ENCODE peak calls at places on chromosomes 5 and 9, in five cellular contexts. O is endothelial cell of umbilical vein, K is body of pancreas, Q is A549, D is spleen. R is an unnamed sample.

GRCh38 chr9:95102001-95102433 is 215.5 kb downstream of the FANCC start:
- DNase-seq in Q (no peak), O (no peak), K (no peak), D (no peak), R (no peak)

GRCh38 chr9:136995772-136996308 is 528 bp downstream of the CLIC3 start:
- DNase-seq in K (no peak), Q (no peak), O (peak), D (no peak), R (peak)

GRCh38 chr5:95261369-95262175 is 23.3 kb downstream of the MCTP1 start:
- DNase-seq in Q (peak), O (peak), K (peak), D (no peak), R (no peak)

GRCh38 chr5:6356578-6357164 is 21.7 kb downstream of the MED10 start:
- DNase-seq in Q (no peak), D (no peak), O (no peak), K (no peak), R (no peak)

GRCh38 chr9:131546336-131547084 is 1.2 kb downstream of the PRRT1B start:
- DNase-seq in Q (no peak), O (peak), K (no peak), D (no peak), R (no peak)

GRCh38 chr9:76618762-76619161 is 145.5 kb upstream of the PCA3 start:
- DNase-seq in Q (no peak), O (no peak), K (no peak), D (no peak), R (no peak)

GRCh38 chr5:60487885-60488425 is 212.0 kb downstream of the DEPDC1B start:
- DNase-seq in D (no peak), K (peak), Q (peak), O (no peak), R (no peak)

GRCh38 chr5:110865400-110866094 is 126.7 kb downstream of the SLC25A46 start:
- DNase-seq in D (no peak), O (peak), K (no peak), Q (peak), R (peak)

GRCh38 chr5:96924016-96924443 is 11.8 kb upstream of the LNPEP start:
- DNase-seq in K (no peak), Q (no peak), O (peak), D (no peak), R (no peak)

GRCh38 chr5:35377653-35378052 is 147.4 kb upstream of the PRLR start:
- DNase-seq in K (no peak), O (no peak), D (no peak), Q (no peak), R (no peak)

GRCh38 chr5:33261305-33261704 is 179.5 kb upstream of the TARS1 start:
- DNase-seq in Q (no peak), O (peak), D (no peak), K (no peak), R (no peak)

GRCh38 chr9:107127608-107128007 is 155.5 kb upstream of the RAD23B start:
- DNase-seq in Q (peak), D (no peak), K (no peak), O (no peak), R (no peak)

GRCh38 chr5:77012601-77013000 is 17.6 kb upstream of the AGGF1 start:
- DNase-seq in K (no peak), Q (peak), O (no peak), D (no peak), R (no peak)

GRCh38 chr9:88425538-88425950 is 37.3 kb downstream of the SPIN1 start:
- DNase-seq in O (no peak), D (no peak), Q (peak), K (peak), R (no peak)

GRCh38 chr9:114446036-114446435 is 58.3 kb upstream of the AKNA start:
- DNase-seq in D (no peak), K (no peak), O (peak), Q (no peak), R (no peak)

GRCh38 chr9:99335280-99335679 is 113.2 kb downstream of the SEC61B start:
- DNase-seq in D (no peak), O (peak), K (no peak), Q (no peak), R (no peak)

GRCh38 chr5:79111960-79112702 is 522 bp downstream of the BHMT start:
- DNase-seq in O (no peak), Q (no peak), D (no peak), K (no peak), R (no peak)

GRCh38 chr5:53423724-53424123 is 56.7 kb upstream of the FST start:
- DNase-seq in D (no peak), K (no peak), O (no peak), Q (no peak), R (no peak)

GRCh38 chr5:28766565-28767158 is 1728.3 kb upstream of the CDH9 start:
- DNase-seq in O (peak), Q (peak), K (no peak), D (no peak), R (no peak)

GRCh38 chr9:108663381-108663876 is 192.4 kb downstream of the ACTL7B start:
- DNase-seq in O (no peak), D (no peak), Q (no peak), K (no peak), R (no peak)

GRCh38 chr5:83608122-83608521 is 112.5 kb downstream of the HAPLN1 start:
- DNase-seq in O (peak), D (no peak), K (peak), Q (peak), R (peak)

GRCh38 chr5:54093081-54093492 is 217.3 kb downstream of the ARL15 start:
- DNase-seq in O (no peak), Q (no peak), D (no peak), K (no peak), R (no peak)

GRCh38 chr5:150486402-150487198 is 21.3 kb upstream of the NDST1 start:
- DNase-seq in D (peak), O (peak), Q (peak), K (peak), R (no peak)

GRCh38 chr5:72834919-72835318 is 18.5 kb downstream of the TNPO1 start:
- DNase-seq in O (no peak), D (no peak), Q (no peak), K (no peak), R (no peak)

GRCh38 chr9:131597246-131597645 is 51.9 kb downstream of the PRRT1B start:
- DNase-seq in D (no peak), Q (no peak), K (no peak), O (no peak), R (no peak)

GRCh38 chr5:15834596-15835245 is 334.7 kb downstream of the FBXL7 start:
- DNase-seq in D (no peak), K (no peak), O (peak), Q (peak), R (peak)

GRCh38 chr5:147387109-147387508 is 122.8 kb downstream of the DPYSL3 start:
- DNase-seq in O (no peak), K (no peak), D (no peak), Q (no peak), R (no peak)

GRCh38 chr5:147390654-147391053 is 119.2 kb downstream of the DPYSL3 start:
- DNase-seq in Q (no peak), D (no peak), O (no peak), K (no peak), R (no peak)

GRCh38 chr5:147391781-147392180 is 118.1 kb downstream of the DPYSL3 start:
- DNase-seq in D (no peak), K (peak), O (peak), Q (peak), R (peak)

GRCh38 chr5:147384346-147385193 is 125.3 kb downstream of the DPYSL3 start:
- DNase-seq in D (no peak), O (no peak), K (no peak), Q (no peak), R (no peak)

GRCh38 chr5:147388171-147388977 is 121.5 kb downstream of the DPYSL3 start:
- DNase-seq in O (no peak), D (no peak), K (no peak), Q (no peak), R (no peak)
- TF ChIP-seq POLR2A in O (no peak), D (no peak), K (no peak), Q (no peak), R (no peak)

GRCh38 chr9:27572918-27573698 is at the start of gene C9orf72:
- DNase-seq in D (peak), O (peak), K (no peak), Q (no peak), R (peak)

GRCh38 chr9:27572036-27572435 is 1.2 kb downstream of the C9orf72 start:
- DNase-seq in D (no peak), Q (no peak), K (peak), O (no peak), R (no peak)

GRCh38 chr9:27569406-27569805 is 3.9 kb downstream of the C9orf72 start:
- DNase-seq in O (no peak), K (no peak), Q (no peak), D (no peak), R (no peak)

GRCh38 chr9:27572566-27572917 is 739 bp downstream of the C9orf72 start:
- DNase-seq in Q (peak), D (no peak), K (peak), O (no peak), R (no peak)

DNA sequence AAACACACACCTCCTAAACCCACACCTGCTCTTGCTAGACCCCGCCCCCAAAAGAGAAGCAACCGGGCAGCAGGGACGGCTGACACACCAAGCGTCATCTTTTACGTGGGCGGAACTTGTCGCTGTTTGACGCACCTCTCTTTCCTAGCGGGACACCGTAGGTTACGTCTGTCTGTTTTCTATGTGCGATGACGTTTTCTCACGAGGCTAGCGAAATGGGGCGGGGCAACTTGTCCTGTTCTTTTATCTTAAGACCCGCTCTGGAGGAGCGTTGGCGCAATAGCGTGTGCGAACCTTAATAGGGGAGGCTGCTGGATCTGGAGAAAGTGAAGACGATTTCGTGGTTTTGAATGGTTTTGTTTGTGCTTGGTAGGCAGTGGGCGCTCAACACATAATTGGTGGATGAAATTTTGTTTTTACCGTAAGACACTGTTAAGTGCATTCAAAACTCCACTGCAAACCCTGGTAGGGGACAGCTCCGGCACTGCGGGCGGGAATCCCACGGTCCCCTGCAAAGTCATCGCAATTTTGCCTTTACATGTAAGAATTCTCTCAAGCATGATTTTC is 501 bp upstream of the C9orf72 start:
- DNase-seq in K (peak), D (peak), O (peak), Q (peak), R (peak)
- TF ChIP-seq POLR2A in K (peak), D (peak), O (no peak), Q (no peak), R (no peak)

GRCh38 chr5:141994737-141995136 is 18.1 kb downstream of the GNPDA1 start:
- DNase-seq in Q (no peak), K (no peak), D (no peak), O (no peak), R (no peak)
- TF ChIP-seq POLR2A in Q (no peak), K (no peak), D (no peak), O (no peak), R (no peak)

DNA sequence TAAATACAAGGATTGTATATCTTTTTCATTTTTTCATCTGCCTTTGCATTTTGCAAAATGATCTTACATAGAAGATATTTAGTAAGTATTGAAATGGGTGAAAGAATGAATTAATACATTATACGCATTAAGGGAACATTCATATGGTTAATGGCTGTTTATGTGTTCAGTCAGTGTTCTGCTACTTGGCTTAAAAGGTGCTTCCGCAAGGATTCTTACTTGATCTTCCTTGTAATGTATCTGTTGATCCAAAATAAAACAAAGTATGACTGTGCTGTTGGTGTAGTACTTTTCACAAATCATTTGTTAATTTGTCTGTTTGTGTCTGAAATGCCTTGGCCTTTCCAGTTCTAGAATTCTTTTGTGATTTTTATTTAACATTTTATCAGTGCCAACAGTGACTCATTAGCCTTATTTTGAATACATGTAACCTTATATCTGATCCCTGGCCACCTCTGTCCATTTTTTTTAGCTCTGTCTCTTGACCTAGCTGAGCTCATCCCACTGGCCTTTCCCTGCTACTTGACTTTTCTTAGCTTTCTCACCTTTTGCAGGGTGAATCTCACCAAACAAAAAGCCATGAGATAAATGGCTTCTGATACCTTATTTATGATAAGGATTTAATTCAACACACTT is 340.1 kb downstream of the KDM4C start:
- DNase-seq in O (peak), K (no peak), D (no peak), Q (no peak), R (no peak)
- TF ChIP-seq POLR2A in O (no peak), K (no peak), D (no peak), Q (no peak), R (no peak)

GRCh38 chr5:139695183-139695573 is 47.0 kb downstream of the CXXC5 start:
- DNase-seq in Q (no peak), O (no peak), D (no peak), K (no peak), R (no peak)

GRCh38 chr5:139698461-139699146 is 50.5 kb downstream of the CXXC5 start:
- DNase-seq in Q (no peak), K (peak), D (peak), O (peak), R (no peak)

GRCh38 chr5:139696167-139696893 is 48.2 kb downstream of the CXXC5 start:
- DNase-seq in O (no peak), D (peak), Q (no peak), K (no peak), R (no peak)

GRCh38 chr5:139699352-139699751 is 51.2 kb downstream of the CXXC5 start:
- DNase-seq in D (no peak), O (no peak), Q (no peak), K (no peak), R (no peak)

DNA sequence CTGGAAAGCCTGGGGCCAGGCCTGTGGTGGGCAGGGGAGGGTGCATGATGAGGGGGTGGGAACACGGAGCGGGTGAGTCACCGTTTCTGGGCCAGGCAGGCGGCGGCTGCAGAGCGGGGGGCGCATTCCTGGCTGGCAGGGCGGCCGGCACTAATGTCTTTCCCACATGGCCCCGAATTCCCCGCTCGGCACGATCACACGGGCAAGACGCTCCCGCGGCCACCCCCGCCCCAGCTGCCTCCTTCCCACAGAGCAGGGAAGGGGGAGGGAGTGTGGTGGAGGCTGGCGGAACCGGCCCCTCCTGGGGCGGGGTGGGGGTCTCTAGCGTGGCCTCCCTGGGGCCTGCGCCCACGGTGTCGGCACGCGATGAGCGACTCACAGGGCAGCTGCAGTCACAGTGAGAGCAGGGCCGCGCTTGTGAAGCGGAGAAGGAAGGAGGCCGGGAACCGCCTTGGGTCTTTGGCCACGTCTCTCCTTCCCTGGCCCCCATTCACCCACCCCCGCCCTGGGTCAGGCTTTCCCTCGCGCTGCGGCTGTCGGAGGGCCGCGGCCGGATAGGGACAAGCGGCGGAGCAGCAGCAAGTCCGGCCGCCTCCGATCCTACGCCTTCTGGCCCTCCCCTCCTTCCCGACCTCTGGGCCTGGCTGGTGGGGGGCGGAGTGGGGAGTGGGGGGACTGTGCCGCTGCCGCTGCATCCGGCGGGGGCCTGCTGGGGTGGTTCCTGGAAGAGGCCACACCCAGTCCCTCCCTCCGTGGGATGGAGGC is 48.9 kb downstream of the CXXC5 start:
- DNase-seq in Q (peak), D (peak), K (peak), O (peak), R (peak)
- TF ChIP-seq POLR2A in Q (no peak), D (no peak), K (peak), O (no peak), R (peak)

GRCh38 chr9:35646583-35647265 is 4.0 kb downstream of the SIT1 start:
- DNase-seq in D (peak), Q (peak), K (peak), O (peak), R (peak)
- TF ChIP-seq POLR2A in D (no peak), Q (peak), K (peak), O (peak), R (peak)

GRCh38 chr9:120935383-120935857 is 8.8 kb upstream of the TRAF1 start:
- DNase-seq in K (peak), Q (peak), D (peak), O (peak), R (peak)
- TF ChIP-seq POLR2A in K (peak), Q (peak), D (no peak), O (peak), R (no peak)

DNA sequence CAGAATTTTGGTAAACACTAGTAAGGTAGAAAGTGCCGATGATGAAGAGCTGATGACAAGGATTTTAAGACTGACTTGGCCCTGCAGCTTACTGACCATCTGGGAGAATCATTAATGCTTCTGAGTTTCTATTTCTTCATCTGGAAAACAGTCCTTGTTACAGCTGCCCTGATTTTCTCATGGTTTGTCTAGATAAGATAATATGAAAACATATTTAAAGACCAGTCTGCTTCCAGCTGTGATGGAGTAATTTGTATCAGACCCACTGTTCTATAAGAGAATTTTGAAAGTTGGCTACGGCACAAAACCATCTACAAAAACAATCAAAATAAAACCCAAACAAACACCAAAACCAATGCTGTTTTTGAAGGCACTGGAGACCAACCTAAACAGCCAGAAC is 510.3 kb downstream of the SPATA31D1 start:
- DNase-seq in D (no peak), Q (no peak), K (no peak), O (no peak), R (no peak)
- TF ChIP-seq POLR2A in D (no peak), Q (no peak), K (no peak), O (no peak), R (no peak)

DNA sequence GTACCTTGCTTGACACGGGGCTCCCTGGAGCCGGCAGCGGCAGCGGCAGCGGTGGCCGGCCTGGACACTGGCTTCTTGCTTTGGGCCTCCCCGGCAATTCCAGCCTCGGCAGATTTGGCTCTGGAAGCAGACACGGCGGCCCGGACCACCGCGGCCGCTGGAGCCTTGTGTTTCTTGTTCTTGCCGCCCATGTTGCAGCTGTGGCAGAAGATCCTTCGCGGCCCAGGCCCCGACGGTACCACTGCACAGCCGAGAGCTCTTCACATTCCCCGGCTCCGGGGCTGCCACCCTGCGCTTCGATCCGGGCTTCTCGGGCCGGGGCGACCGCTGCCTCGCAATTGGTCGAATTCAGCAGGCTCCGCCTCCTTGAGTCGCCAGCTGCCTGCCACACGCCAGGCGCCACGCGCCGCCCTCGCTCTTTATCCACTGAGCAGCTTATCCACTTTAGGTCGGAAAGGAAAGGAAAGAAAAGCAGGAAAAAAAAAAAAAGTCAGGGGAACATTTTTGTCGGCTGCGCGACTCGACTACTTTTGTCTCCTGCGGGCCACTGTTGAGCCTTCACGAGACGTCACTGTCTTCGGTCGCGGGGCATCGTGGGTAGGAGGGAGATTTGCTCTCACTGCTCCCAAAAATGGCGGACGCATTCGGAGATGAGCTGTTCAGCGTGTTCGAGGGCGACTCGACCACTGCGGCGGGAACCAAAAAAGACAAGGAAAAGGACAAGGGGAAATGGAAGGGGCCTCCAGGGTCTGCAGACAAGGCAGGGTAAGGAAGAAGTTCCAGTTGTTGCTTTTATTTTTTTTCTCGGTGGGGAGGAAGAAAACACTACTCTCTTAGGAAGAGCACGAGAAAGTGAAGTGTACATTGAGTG is at the start of the genes DHX29 and MTREX:
- DNase-seq in D (peak), Q (peak), O (peak), K (peak), R (peak)
- TF ChIP-seq POLR2A in D (no peak), Q (peak), O (peak), K (peak), R (peak)

R was measured in H54.